ENCODE peak calls at places on chromosome 13, in four cellular contexts. J, A, R and C are unnamed samples.

GRCh38 chr13:106038752-106039151 is 496.7 kb downstream of the EFNB2 start:
- DNase-seq in J (no peak), A (no peak), R (no peak), C (no peak)

GRCh38 chr13:31930901-31931522 is 100.6 kb upstream of the FRY start:
- DNase-seq in R (peak), A (no peak), J (no peak), C (no peak)

GRCh38 chr13:32031025-32031814 is at the start of gene FRY:
- DNase-seq in A (peak), R (no peak), J (no peak), C (peak)

GRCh38 chr13:48500652-48501197 is 32.2 kb downstream of the RCBTB2 start:
- DNase-seq in R (no peak), A (peak), J (no peak), C (peak)

GRCh38 chr13:97141564-97142005 is 80.5 kb upstream of the MBNL2 start:
- DNase-seq in A (peak), R (peak), J (peak), C (peak)

GRCh38 chr13:73954808-73955207 is 179.4 kb downstream of the KLF12 start:
- DNase-seq in R (no peak), A (no peak), J (no peak), C (no peak)

GRCh38 chr13:22278336-22278929 is 607.6 kb downstream of the FGF9 start:
- DNase-seq in A (peak), J (no peak), R (peak), C (no peak)

GRCh38 chr13:110520431-110521295 is 40.9 kb downstream of the RAB20 start:
- DNase-seq in J (no peak), A (no peak), R (no peak), C (no peak)

GRCh38 chr13:110506859-110507566 is 54.5 kb downstream of the RAB20 start:
- DNase-seq in R (no peak), A (no peak), J (peak), C (peak)

GRCh38 chr13:107678075-107678689 is 537.2 kb downstream of the LIG4 start:
- DNase-seq in A (no peak), R (no peak), J (no peak), C (no peak)

GRCh38 chr13:100269837-100270236 is 180.9 kb downstream of the PCCA start:
- DNase-seq in J (no peak), R (no peak), A (no peak), C (no peak)

GRCh38 chr13:89163081-89163480 is 1491.9 kb downstream of the SLITRK5 start:
- DNase-seq in A (no peak), J (no peak), R (no peak), C (no peak)

GRCh38 chr13:35345992-35346391 is 130.5 kb downstream of the MAB21L1 start:
- DNase-seq in J (no peak), A (peak), R (no peak), C (no peak)

GRCh38 chr13:51262501-51263211 is 40.5 kb downstream of the FAM124A start:
- DNase-seq in J (no peak), A (peak), R (no peak), C (no peak)

GRCh38 chr13:27194895-27195764 is 23.5 kb upstream of the USP12 start:
- DNase-seq in J (peak), R (no peak), A (no peak), C (peak)

GRCh38 chr13:45196091-45196490 is 4.8 kb downstream of the KCTD4 start:
- DNase-seq in J (no peak), R (no peak), A (no peak), C (no peak)

GRCh38 chr13:73717632-73718031 is 416.6 kb downstream of the KLF12 start:
- DNase-seq in J (no peak), A (no peak), R (no peak), C (no peak)

GRCh38 chr13:60358453-60358852 is 38.6 kb upstream of the TDRD3 start:
- DNase-seq in A (no peak), J (no peak), R (no peak), C (no peak)

DNA sequence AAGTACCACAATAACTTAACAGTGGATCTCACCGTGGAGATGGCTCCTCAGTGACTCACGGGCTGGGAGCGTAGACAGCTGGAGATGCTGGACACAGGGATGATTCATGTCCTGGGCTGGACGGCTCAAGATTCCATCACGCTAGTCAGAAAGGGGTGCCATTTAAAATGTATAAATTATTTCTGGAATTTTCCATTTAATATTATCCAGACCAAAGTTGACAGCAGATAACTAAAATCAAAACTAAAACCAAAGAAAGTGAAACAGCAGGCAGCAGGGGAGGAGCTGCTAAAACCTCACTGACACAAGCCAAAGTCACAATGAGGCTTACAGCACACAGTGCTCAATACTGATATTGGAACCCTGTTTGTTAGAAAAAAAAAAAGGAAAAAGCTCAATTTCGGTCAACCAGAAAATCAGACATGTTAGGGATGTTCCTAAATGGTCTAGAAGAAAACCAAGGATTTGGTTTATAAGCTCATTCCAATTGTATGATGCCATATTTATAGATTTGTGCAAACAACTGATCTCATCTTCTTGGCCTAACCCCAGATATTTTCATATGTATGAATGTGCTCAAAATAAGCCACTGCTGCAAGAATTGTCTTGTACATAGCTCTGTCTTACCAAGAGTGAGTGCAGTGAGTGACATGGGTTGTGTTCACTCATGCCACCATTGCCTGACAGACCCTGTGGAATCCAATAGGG is 111.8 kb downstream of the SACS start:
- DNase-seq in A (peak), R (peak), J (no peak), C (peak)
- TF ChIP-seq POLR2AphosphoS2 in A (no peak), R (no peak), J (no peak), C (no peak)

GRCh38 chr13:47459512-47459911 is 541.6 kb downstream of the SUCLA2 start:
- DNase-seq in A (no peak), J (no peak), R (no peak), C (no peak)
- TF ChIP-seq SMC3 in A (no peak), J (no peak), R (peak), C (no peak)

GRCh38 chr13:75544681-75545333 is 4.8 kb upstream of the UCHL3 start:
- DNase-seq in A (peak), J (no peak), R (no peak), C (no peak)
- TF ChIP-seq USF2 in A (no peak), J (no peak), R (no peak), C (no peak)

GRCh38 chr13:52599037-52599852 is 43.0 kb upstream of the HNRNPA1L2 start:
- DNase-seq in R (no peak), J (no peak), A (no peak), C (no peak)

GRCh38 chr13:52597676-52598075 is 44.6 kb upstream of the HNRNPA1L2 start:
- DNase-seq in R (no peak), A (no peak), J (no peak), C (no peak)

GRCh38 chr13:52599853-52600603 is 42.2 kb upstream of the HNRNPA1L2 start:
- DNase-seq in A (no peak), R (no peak), J (no peak), C (no peak)

GRCh38 chr13:52600666-52601065 is 41.6 kb upstream of the HNRNPA1L2 start:
- DNase-seq in R (no peak), A (no peak), J (no peak), C (no peak)
- TF ChIP-seq POLR2AphosphoS2 in R (no peak), A (no peak), J (no peak), C (no peak)

DNA sequence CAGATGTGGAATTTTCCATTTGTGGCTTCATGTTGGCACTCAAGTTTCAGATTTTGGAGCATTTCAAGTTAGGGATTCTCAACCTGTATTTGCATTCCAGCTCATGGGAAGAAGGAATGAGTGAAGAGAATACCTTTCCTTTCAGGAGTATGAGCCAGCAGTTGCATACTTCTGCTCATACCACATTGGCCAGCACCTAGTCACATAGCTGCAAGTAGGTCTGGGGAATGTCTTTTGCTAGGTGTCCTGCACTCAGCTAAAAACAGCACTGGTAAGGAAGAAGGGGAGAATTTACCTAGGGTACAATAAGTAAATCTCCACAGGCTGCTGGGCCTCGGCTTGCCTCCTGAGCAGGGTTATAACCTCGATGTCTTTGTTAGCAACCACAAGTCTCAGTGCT is 24.6 kb upstream of the ATP8A2 start:
- DNase-seq in A (no peak), R (no peak), J (no peak), C (no peak)
- TF ChIP-seq SMC3 in A (no peak), R (no peak), J (no peak), C (no peak)

DNA sequence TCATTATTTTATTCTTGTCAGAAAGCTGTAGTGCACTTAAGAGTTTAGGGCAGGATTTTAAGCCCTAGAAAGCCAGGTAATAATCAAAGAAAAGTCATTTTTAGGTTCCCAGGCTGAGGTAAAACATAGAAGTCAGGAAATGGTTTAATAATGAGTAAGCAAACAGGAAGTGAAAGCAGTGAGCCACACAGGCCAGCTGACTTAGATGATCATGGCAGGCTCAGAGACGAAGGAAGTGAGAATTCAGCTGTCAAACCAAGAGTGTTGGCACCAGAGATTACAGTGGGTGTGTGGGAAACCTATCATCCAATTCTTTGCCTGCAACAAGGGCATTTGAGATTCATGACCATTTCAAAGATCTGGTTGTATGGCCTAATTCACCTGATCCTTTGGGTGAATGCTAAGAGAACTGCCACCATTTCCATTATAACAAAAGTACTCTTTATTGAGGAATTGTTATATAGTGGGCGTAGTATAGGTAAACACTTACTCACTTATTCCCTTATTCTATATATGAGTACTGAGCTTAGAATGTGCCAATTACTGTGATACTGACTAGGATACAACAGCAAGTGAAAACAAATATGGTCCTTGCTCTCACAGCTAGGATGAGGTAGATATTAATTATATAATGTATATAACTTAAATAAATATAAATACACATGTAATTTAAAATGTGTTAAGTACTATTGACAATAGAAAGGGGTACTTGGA is 103.7 kb upstream of the EDNRB start:
- DNase-seq in R (peak), A (no peak), J (no peak), C (no peak)
- TF ChIP-seq USF2 in R (no peak), A (no peak), J (no peak), C (no peak)

DNA sequence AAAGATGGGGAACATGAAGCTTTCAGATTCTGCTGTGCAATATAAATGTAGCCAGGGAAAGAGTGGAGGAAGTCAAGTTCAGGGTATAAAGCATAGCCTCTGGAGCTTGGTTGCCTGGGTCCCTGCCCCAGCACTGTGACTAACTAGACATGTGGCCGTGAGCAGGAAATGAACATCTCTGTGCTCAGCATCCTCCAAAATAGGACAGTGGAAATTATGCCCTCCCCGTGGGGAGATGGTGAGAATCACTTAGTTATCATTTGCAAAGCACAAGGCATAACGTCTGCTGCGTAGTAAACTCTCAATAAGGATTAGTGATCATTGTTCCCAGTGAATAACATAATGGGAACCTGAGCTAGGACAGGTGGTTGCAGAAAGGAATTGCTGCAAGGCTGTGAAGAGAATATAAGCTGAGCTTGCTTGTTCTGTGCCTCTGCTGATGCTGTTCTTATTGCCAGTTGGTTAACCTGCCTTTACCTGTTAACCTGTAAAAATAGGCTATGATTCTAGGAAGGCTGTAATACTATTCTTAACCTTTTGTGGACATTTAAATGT is 441.0 kb downstream of the COG6 start:
- DNase-seq in R (no peak), A (no peak), J (no peak), C (no peak)
- TF ChIP-seq POLR2AphosphoS2 in R (no peak), A (no peak), J (no peak), C (no peak)

DNA sequence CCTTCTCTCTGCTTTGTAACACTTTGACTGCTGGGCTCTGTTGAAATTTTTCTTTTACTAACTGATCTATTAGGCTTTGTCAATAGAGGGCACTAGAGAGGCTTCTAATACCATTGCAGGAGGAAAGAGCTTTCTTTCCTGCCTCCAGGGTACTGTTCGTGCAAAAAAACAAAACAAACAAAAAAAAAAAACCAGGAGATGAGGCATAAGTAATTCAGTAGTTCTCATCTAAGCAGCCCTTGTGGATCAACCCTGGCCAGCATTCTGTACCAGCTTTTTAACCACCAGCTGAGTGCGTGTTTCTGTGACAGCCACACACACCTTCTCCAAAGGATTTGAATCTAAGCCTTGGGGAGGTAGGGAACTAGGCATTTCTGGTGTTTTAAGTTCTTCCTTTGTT is 1707.6 kb upstream of the SLC10A2 start:
- DNase-seq in A (peak), J (no peak), R (peak), C (peak)
- TF ChIP-seq SMC3 in A (no peak), J (no peak), R (peak), C (no peak)

GRCh38 chr13:19050901-19051300 is 130.7 kb downstream of the TUBA3C start:
- DNase-seq in A (no peak), R (no peak), J (no peak), C (no peak)

GRCh38 chr13:19052180-19052579 is 129.4 kb downstream of the TUBA3C start:
- DNase-seq in A (no peak), R (no peak), J (no peak), C (no peak)

GRCh38 chr13:19053561-19053960 is 128.1 kb downstream of the TUBA3C start:
- DNase-seq in A (no peak), J (no peak), R (no peak), C (no peak)

GRCh38 chr13:19055611-19056010 is 126.0 kb downstream of the TUBA3C start:
- DNase-seq in J (no peak), R (no peak), A (no peak), C (no peak)

DNA sequence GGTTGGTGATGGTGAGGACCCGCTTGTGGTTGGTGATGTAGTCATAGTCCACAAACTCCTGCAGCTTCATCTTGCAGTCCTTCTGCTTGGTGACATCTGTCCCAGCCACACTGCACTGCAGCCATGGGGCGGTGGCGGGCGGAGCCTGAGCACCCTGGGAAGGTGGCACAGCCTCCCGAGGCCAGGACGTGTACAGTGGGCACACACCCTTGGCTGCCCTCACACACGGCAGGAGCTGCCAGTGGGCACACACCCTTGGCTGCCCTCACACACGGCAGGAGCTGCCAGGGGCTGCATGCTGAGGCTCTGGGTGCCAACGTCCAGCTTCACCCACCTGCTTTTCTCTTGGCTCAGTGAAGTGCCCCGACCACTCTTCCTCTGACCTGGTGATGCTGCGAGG is 128.7 kb downstream of the TUBA3C start:
- DNase-seq in A (no peak), R (no peak), J (no peak), C (no peak)
- TF ChIP-seq USF2 in A (no peak), R (no peak), J (no peak), C (no peak)

GRCh38 chr13:49527123-49527522 is 31.4 kb downstream of the PHF11 start:
- DNase-seq in J (no peak), A (no peak), R (no peak), C (no peak)
- TF ChIP-seq POLR2AphosphoS2 in J (no peak), A (no peak), R (no peak), C (no peak)